ENCODE peak calls at places on chromosome 14, in four cellular contexts. Y, G, F and L are unnamed samples.

GRCh38 chr14:26730929-26731618 is 133.2 kb upstream of the NOVA1 start:
- DNase-seq in Y (peak; percentile 3), G (no peak), F (peak; percentile 27), L (no peak)

GRCh38 chr14:95445676-95446075 is 70.8 kb downstream of the SYNE3 start:
- DNase-seq in F (no peak), Y (no peak), G (no peak), L (no peak)

GRCh38 chr14:101072070-101072469 is 168.5 kb upstream of the RTL1 start:
- DNase-seq in Y (no peak), G (no peak), F (no peak), L (no peak)

GRCh38 chr14:37587881-37588666 is 7.0 kb downstream of the FOXA1 start:
- DNase-seq in Y (no peak), F (no peak), G (no peak), L (no peak)

GRCh38 chr14:105549481-105549880 is 23.1 kb downstream of the TMEM121 start:
- DNase-seq in G (no peak), Y (no peak), F (no peak), L (no peak)

GRCh38 chr14:80607430-80608200 is 333.9 kb downstream of the CEP128 start:
- DNase-seq in F (no peak), G (no peak), Y (no peak), L (no peak)

GRCh38 chr14:55975281-55975905 is 142.8 kb upstream of the PELI2 start:
- DNase-seq in F (no peak), G (no peak), Y (no peak), L (no peak)

GRCh38 chr14:21099596-21099985 is 1.1 kb upstream of the ZNF219 start:
- DNase-seq in Y (no peak), G (no peak), F (no peak), L (no peak)